ENCODE peak calls at places on chromosomes 2 and 18, in five cellular contexts. One of them, this sample, is unnamed. For H3K4me1, the result is how much of the 10 kb centered on the place peaks cover.

GRCh38 chr2:101725515-101726192 is 28.1 kb downstream of the MAP4K4 start:
- DNase-seq in neuronal stem cell: no peak
- DNase-seq in IMR-90: no peak
- DNase-seq in mesenchymal stem cell: no peak
- DNase-seq in H1: peak
- DNase-seq in this sample: peak

GRCh38 chr2:172927381-172928357 is 148.0 kb upstream of the MAP3K20 start:
- DNase-seq in neuronal stem cell: no peak
- DNase-seq in IMR-90: peak
- DNase-seq in mesenchymal stem cell: no peak
- DNase-seq in H1: no peak
- DNase-seq in this sample: no peak

GRCh38 chr2:88442501-88442900 is 10.0 kb downstream of the FOXI3 start:
- DNase-seq in neuronal stem cell: no peak
- DNase-seq in IMR-90: no peak
- DNase-seq in mesenchymal stem cell: no peak
- DNase-seq in H1: no peak
- DNase-seq in this sample: peak

GRCh38 chr2:102788880-102789250 is 27.0 kb downstream of the TMEM182 start:
- DNase-seq in neuronal stem cell: no peak
- DNase-seq in IMR-90: no peak
- DNase-seq in mesenchymal stem cell: no peak
- DNase-seq in H1: no peak
- DNase-seq in this sample: no peak

GRCh38 chr18:13279181-13280065 is 60.9 kb downstream of the LDLRAD4 start:
- DNase-seq in neuronal stem cell: no peak
- DNase-seq in IMR-90: no peak
- DNase-seq in mesenchymal stem cell: no peak
- DNase-seq in H1: no peak
- DNase-seq in this sample: peak

GRCh38 chr2:11669454-11670291 is at the start of gene NTSR2:
- DNase-seq in neuronal stem cell: peak
- DNase-seq in IMR-90: peak
- DNase-seq in mesenchymal stem cell: peak
- DNase-seq in H1: peak
- DNase-seq in this sample: peak

GRCh38 chr2:144453039-144453336 is 66.9 kb downstream of the ZEB2 start:
- DNase-seq in neuronal stem cell: no peak
- DNase-seq in IMR-90: peak
- DNase-seq in mesenchymal stem cell: peak
- DNase-seq in H1: no peak
- DNase-seq in this sample: peak

GRCh38 chr18:23702606-23703005 is 13.4 kb downstream of the LAMA3 start:
- DNase-seq in neuronal stem cell: no peak
- DNase-seq in IMR-90: no peak
- DNase-seq in mesenchymal stem cell: no peak
- DNase-seq in H1: no peak
- DNase-seq in this sample: no peak

GRCh38 chr2:109321570-109321969 is 192.6 kb downstream of the SH3RF3 start:
- DNase-seq in neuronal stem cell: no peak
- DNase-seq in IMR-90: peak
- DNase-seq in mesenchymal stem cell: no peak
- DNase-seq in H1: no peak
- DNase-seq in this sample: no peak

GRCh38 chr2:206211657-206212255 is 52.1 kb downstream of the EEF1B2 start:
- DNase-seq in neuronal stem cell: no peak
- DNase-seq in IMR-90: peak
- DNase-seq in mesenchymal stem cell: peak
- DNase-seq in H1: no peak
- DNase-seq in this sample: peak
- H3K4me3 ChIP-seq in neuronal stem cell: no peak
- H3K4me3 ChIP-seq in IMR-90: no peak
- H3K4me3 ChIP-seq in mesenchymal stem cell: no peak
- H3K4me3 ChIP-seq in H1: no peak
- H3K4me3 ChIP-seq in this sample: no peak

GRCh38 chr18:55234366-55235093 is 275.3 kb upstream of the CCDC68 start:
- DNase-seq in neuronal stem cell: peak
- DNase-seq in IMR-90: peak
- DNase-seq in mesenchymal stem cell: peak
- DNase-seq in H1: peak
- DNase-seq in this sample: peak
- H3K4me1 ChIP-seq in neuronal stem cell: under half
- H3K4me1 ChIP-seq in IMR-90: under half
- H3K4me1 ChIP-seq in mesenchymal stem cell: under half
- H3K4me1 ChIP-seq in H1: under half
- H3K4me1 ChIP-seq in this sample: under half

GRCh38 chr2:201992960-201993359 is 40.7 kb upstream of the FZD7 start:
- DNase-seq in neuronal stem cell: no peak
- DNase-seq in IMR-90: no peak
- DNase-seq in mesenchymal stem cell: no peak
- DNase-seq in H1: no peak
- DNase-seq in this sample: no peak

GRCh38 chr2:201996006-201996405 is 37.6 kb upstream of the FZD7 start:
- DNase-seq in neuronal stem cell: no peak
- DNase-seq in IMR-90: no peak
- DNase-seq in mesenchymal stem cell: no peak
- DNase-seq in H1: peak
- DNase-seq in this sample: peak

GRCh38 chr2:201999289-201999688 is 34.4 kb upstream of the FZD7 start:
- DNase-seq in neuronal stem cell: no peak
- DNase-seq in IMR-90: peak
- DNase-seq in mesenchymal stem cell: no peak
- DNase-seq in H1: no peak
- DNase-seq in this sample: no peak

GRCh38 chr2:201994973-201995638 is 38.5 kb upstream of the FZD7 start:
- DNase-seq in neuronal stem cell: no peak
- DNase-seq in IMR-90: no peak
- DNase-seq in mesenchymal stem cell: no peak
- DNase-seq in H1: no peak
- DNase-seq in this sample: no peak

DNA sequence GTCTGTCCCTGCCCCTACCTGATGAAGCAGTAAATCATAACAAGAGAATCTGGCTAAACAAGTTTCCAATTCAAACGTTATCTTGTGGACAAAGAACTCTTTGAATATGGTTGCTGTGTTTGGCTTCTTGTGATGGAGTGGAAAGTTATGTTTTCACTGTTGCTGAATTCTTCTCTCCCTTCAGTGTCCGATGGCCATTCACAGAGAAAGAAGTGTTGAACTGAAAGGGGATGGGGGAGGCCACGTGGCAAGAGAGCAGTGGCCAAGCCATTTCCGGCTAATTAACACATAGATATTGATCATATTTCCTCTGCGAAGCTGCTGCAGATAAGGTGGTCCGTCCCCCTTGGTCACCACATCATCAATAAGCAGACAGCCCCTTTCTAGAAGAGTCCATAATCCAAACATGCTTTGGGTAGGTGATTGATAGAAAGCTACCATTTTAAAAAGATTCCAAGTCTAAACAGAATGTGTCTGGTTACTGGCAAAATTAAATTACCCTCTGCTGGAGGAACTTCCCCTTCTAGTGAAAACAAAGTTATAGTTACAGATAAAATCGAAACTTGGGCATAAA is 36.9 kb upstream of the FZD7 start:
- DNase-seq in neuronal stem cell: no peak
- DNase-seq in IMR-90: no peak
- DNase-seq in mesenchymal stem cell: no peak
- DNase-seq in H1: no peak
- DNase-seq in this sample: no peak
- H2BK15ac ChIP-seq in neuronal stem cell: no peak
- H2BK15ac ChIP-seq in IMR-90: no peak
- H2BK15ac ChIP-seq in mesenchymal stem cell: no peak
- H2BK15ac ChIP-seq in H1: no peak
- H2BK15ac ChIP-seq in this sample: peak

DNA sequence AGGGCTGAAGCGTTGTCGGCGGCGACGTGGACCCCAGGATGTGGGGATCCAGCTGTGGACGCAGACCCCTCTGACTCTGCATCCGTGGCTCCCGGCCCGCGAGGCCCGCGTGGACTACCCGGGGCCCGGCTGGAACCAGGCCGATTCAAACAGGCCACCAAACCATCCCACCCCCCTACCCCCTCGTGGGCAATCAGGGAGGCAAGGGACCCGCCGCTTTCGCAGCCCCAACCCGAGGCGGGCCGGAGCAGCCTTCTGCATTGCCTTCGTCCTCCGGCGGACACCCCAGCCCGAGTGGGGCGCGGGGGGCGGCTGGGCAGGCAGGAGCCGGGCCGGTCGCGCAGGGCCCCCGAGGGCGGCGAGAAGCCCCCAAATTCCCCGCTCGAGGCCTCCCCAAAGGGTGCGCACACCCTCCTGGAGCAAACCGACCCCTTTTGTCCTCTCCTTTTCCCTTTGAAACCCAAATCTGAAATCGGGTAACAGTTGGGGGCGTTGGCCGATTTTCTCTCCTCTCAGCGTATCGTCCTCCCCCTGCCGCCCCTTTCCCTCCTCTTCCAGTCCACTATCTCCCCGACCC is 7.3 kb downstream of the SP9 start:
- DNase-seq in neuronal stem cell: peak
- DNase-seq in IMR-90: no peak
- DNase-seq in mesenchymal stem cell: peak
- DNase-seq in H1: peak
- DNase-seq in this sample: peak
- H3K4me3 ChIP-seq in neuronal stem cell: peak
- H3K4me3 ChIP-seq in IMR-90: no peak
- H3K4me3 ChIP-seq in mesenchymal stem cell: no peak
- H3K4me3 ChIP-seq in H1: peak
- H3K4me3 ChIP-seq in this sample: peak

GRCh38 chr2:121972203-121972602 is 216.8 kb downstream of the TSN start:
- DNase-seq in neuronal stem cell: no peak
- DNase-seq in IMR-90: no peak
- DNase-seq in mesenchymal stem cell: no peak
- DNase-seq in H1: no peak
- DNase-seq in this sample: no peak

GRCh38 chr2:121974919-121975654 is 219.6 kb downstream of the TSN start:
- DNase-seq in neuronal stem cell: peak
- DNase-seq in IMR-90: peak
- DNase-seq in mesenchymal stem cell: peak
- DNase-seq in H1: peak
- DNase-seq in this sample: peak

GRCh38 chr2:121976912-121977311 is 221.5 kb downstream of the TSN start:
- DNase-seq in neuronal stem cell: no peak
- DNase-seq in IMR-90: no peak
- DNase-seq in mesenchymal stem cell: no peak
- DNase-seq in H1: no peak
- DNase-seq in this sample: no peak

DNA sequence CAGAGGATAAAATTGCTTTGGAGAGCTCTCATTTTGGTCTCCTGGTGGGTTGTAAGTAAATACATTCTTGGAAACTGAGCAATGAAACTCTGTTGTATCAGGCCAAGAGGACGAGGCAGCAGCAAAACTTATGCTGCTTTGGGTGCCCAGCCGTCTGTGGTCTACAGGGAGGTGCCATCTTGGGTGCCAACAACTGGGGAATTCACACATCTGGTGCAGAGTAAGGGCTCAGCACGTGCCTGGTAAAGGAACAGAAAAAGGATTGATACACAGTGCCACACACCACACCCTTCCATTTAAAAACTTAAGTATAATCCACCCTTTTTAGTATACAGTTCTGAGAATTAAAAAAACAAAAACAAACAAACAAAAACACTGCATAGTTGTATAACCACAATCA is 221.9 kb downstream of the TSN start:
- DNase-seq in neuronal stem cell: no peak
- DNase-seq in IMR-90: no peak
- DNase-seq in mesenchymal stem cell: no peak
- DNase-seq in H1: no peak
- DNase-seq in this sample: no peak
- H3K4me1 ChIP-seq in neuronal stem cell: under half
- H3K4me1 ChIP-seq in IMR-90: under half
- H3K4me1 ChIP-seq in mesenchymal stem cell: under half
- H3K4me1 ChIP-seq in H1: under half
- H3K4me1 ChIP-seq in this sample: under half

GRCh38 chr2:30060562-30060961 is 86.2 kb upstream of the YPEL5 start:
- DNase-seq in neuronal stem cell: no peak
- DNase-seq in IMR-90: no peak
- DNase-seq in mesenchymal stem cell: no peak
- DNase-seq in H1: no peak
- DNase-seq in this sample: no peak
- H2BK15ac ChIP-seq in neuronal stem cell: no peak
- H2BK15ac ChIP-seq in IMR-90: no peak
- H2BK15ac ChIP-seq in mesenchymal stem cell: no peak
- H2BK15ac ChIP-seq in H1: no peak
- H2BK15ac ChIP-seq in this sample: no peak

GRCh38 chr2:129735576-129735975 is 243.9 kb upstream of the RAB6C start:
- DNase-seq in neuronal stem cell: no peak
- DNase-seq in IMR-90: no peak
- DNase-seq in mesenchymal stem cell: no peak
- DNase-seq in H1: no peak
- DNase-seq in this sample: no peak
- H3K4me3 ChIP-seq in neuronal stem cell: peak
- H3K4me3 ChIP-seq in IMR-90: no peak
- H3K4me3 ChIP-seq in mesenchymal stem cell: no peak
- H3K4me3 ChIP-seq in H1: no peak
- H3K4me3 ChIP-seq in this sample: no peak

This sample was measured in mesendoderm.